ENCODE peak calls at places on chromosomes 13 and 19, in five cellular contexts. I, H, B, T and W are unnamed samples.

GRCh38 chr19:1324792-1325567 is 39.3 kb downstream of the EFNA2 start:
- DNase-seq in I (peak; percentile 55), H (peak; percentile 78), B (peak; percentile 71), T (peak; percentile 54), W (peak; percentile 47)

GRCh38 chr19:32453736-32454135 is 48.2 kb downstream of the DPY19L3 start:
- DNase-seq in I (no peak), H (peak; percentile 2), B (no peak), T (no peak), W (no peak)

GRCh38 chr13:26017196-26017921 is 34.5 kb downstream of the SHISA2 start:
- DNase-seq in I (no peak), H (no peak), B (no peak), T (no peak), W (peak; percentile 63)

GRCh38 chr13:107361666-107362065 is 793.7 kb upstream of the ARGLU1 start:
- DNase-seq in I (no peak), H (no peak), B (no peak), T (no peak), W (no peak)

GRCh38 chr13:35848868-35849644 is 282.1 kb downstream of the DCLK1 start:
- DNase-seq in I (no peak), H (no peak), B (no peak), T (no peak), W (no peak)

GRCh38 chr13:28408235-28408848 is 86.6 kb downstream of the FLT1 start:
- DNase-seq in I (no peak), H (no peak), B (no peak), T (no peak), W (no peak)

GRCh38 chr19:44611812-44612295 is 1.5 kb upstream of the IGSF23 start:
- DNase-seq in I (no peak), H (no peak), B (no peak), T (no peak), W (no peak)

GRCh38 chr19:45472557-45473365 is 5.0 kb downstream of the FOSB start:
- DNase-seq in I (no peak), H (no peak), B (no peak), T (no peak), W (peak; percentile 30)

GRCh38 chr19:55369651-55370304 is 485 bp downstream of the IL11 start:
- DNase-seq in I (peak; percentile 65), H (peak; percentile 89), B (peak; percentile 99), T (peak; percentile 78), W (no peak)

GRCh38 chr13:45879666-45880065 is 28.1 kb upstream of the SIAH3 start:
- DNase-seq in I (no peak), H (no peak), B (no peak), T (peak; percentile 13), W (peak; percentile 66)

GRCh38 chr19:57813919-57814504 is 701 bp downstream of the ZNF552 start:
- DNase-seq in I (no peak), H (peak; percentile 18), B (no peak), T (no peak), W (no peak)

GRCh38 chr13:40271511-40271910 is 394.9 kb downstream of the FOXO1 start:
- DNase-seq in I (no peak), H (no peak), B (no peak), T (no peak), W (peak; percentile 33)

GRCh38 chr19:45424191-45425058 is 708 bp upstream of the ERCC1 start:
- DNase-seq in I (peak; percentile 67), H (peak; percentile 98), B (peak; percentile 59), T (peak; percentile 95), W (peak; percentile 56)

GRCh38 chr19:57110592-57111328 is 9.0 kb upstream of the USP29 start:
- DNase-seq in I (no peak), H (no peak), B (no peak), T (no peak), W (no peak)

GRCh38 chr13:95083758-95084157 is 217.5 kb downstream of the ABCC4 start:
- DNase-seq in I (no peak), H (peak; percentile 82), B (peak; percentile 44), T (peak; percentile 83), W (no peak)

GRCh38 chr19:56947206-56947605 is 106.7 kb upstream of the PEG3 start:
- DNase-seq in I (no peak), H (no peak), B (no peak), T (no peak), W (no peak)

GRCh38 chr13:42720116-42720857 is 61.1 kb upstream of the FAM216B start:
- DNase-seq in I (peak; percentile 34), H (peak; percentile 95), B (peak; percentile 2), T (peak; percentile 68), W (no peak)

GRCh38 chr19:36128392-36128736 is 11.5 kb upstream of the CAPNS1 start:
- DNase-seq in I (no peak), H (no peak), B (no peak), T (no peak), W (no peak)

GRCh38 chr19:52592301-52592700 is 22.2 kb downstream of the ZNF701 start:
- DNase-seq in I (no peak), H (no peak), B (no peak), T (no peak), W (no peak)

GRCh38 chr19:49851456-49852259 is 699 bp downstream of the PTOV1 start:
- DNase-seq in I (peak; percentile 48), H (no peak), B (no peak), T (no peak), W (peak; percentile 41)

GRCh38 chr13:59012731-59013130 is 1151.0 kb downstream of the DIAPH3 start:
- DNase-seq in I (no peak), H (no peak), B (no peak), T (no peak), W (no peak)

GRCh38 chr13:77002590-77003190 is 10.8 kb downstream of the CLN5 start:
- DNase-seq in I (no peak), H (peak; percentile 25), B (no peak), T (peak; percentile 11), W (no peak)

GRCh38 chr13:67402546-67402945 is 172.4 kb upstream of the PCDH9 start:
- DNase-seq in I (no peak), H (no peak), B (no peak), T (no peak), W (no peak)

GRCh38 chr13:71605744-71606143 is 261.3 kb downstream of the DACH1 start:
- DNase-seq in I (no peak), H (no peak), B (no peak), T (no peak), W (no peak)

GRCh38 chr13:60837806-60838205 is 440.8 kb downstream of the TDRD3 start:
- DNase-seq in I (no peak), H (no peak), B (no peak), T (no peak), W (no peak)

GRCh38 chr19:3073159-3073563 is 10.9 kb upstream of the TLE5 start:
- DNase-seq in I (no peak), H (peak; percentile 36), B (no peak), T (peak; percentile 61), W (no peak)

GRCh38 chr19:47508721-47509120 is 6.1 kb downstream of the NAPA start:
- DNase-seq in I (no peak), H (no peak), B (no peak), T (no peak), W (no peak)

GRCh38 chr19:11331502-11331901 is 8.0 kb downstream of the RAB3D start:
- DNase-seq in I (no peak), H (no peak), B (no peak), T (no peak), W (no peak)

GRCh38 chr13:37360556-37360955 is 238.0 kb downstream of the POSTN start:
- DNase-seq in I (no peak), H (peak; percentile 46), B (no peak), T (peak; percentile 2), W (no peak)

GRCh38 chr13:21730186-21730880 is 59.5 kb downstream of the FGF9 start:
- DNase-seq in I (no peak), H (no peak), B (no peak), T (no peak), W (no peak)

GRCh38 chr19:5951338-5951861 is 26.5 kb downstream of the RANBP3 start:
- DNase-seq in I (no peak), H (no peak), B (no peak), T (no peak), W (no peak)

GRCh38 chr13:110409581-110409992 is 102.5 kb downstream of the COL4A2 start:
- DNase-seq in I (no peak), H (peak; percentile 92), B (peak; percentile 91), T (peak; percentile 96), W (no peak)

GRCh38 chr19:54570316-54570715 is 3.3 kb upstream of the LILRA2 start:
- DNase-seq in I (no peak), H (no peak), B (no peak), T (no peak), W (no peak)

GRCh38 chr19:13143135-13143534 is 7.0 kb downstream of the STX10 start:
- DNase-seq in I (no peak), H (peak; percentile 87), B (no peak), T (peak; percentile 94), W (no peak)

GRCh38 chr13:106432636-106433035 is 102.8 kb downstream of the EFNB2 start:
- DNase-seq in I (no peak), H (peak; percentile 14), B (no peak), T (peak; percentile 53), W (no peak)